ENCODE peak calls at places on chromosomes 2 and 18, in four cellular contexts. One of them, this sample, is unnamed.

GRCh38 chr2:23637011-23637778 is 252.2 kb downstream of the KLHL29 start:
- DNase-seq in GM12878: no peak
- DNase-seq in K562: no peak
- DNase-seq in HepG2: no peak
- DNase-seq in this sample: no peak

GRCh38 chr2:201116115-201116958 is at the start of gene CFLAR:
- DNase-seq in GM12878: no peak
- DNase-seq in K562: peak; percentile 73
- DNase-seq in HepG2: peak; percentile 94
- DNase-seq in this sample: peak; percentile 61

GRCh38 chr18:79785831-79786230 is 11.9 kb upstream of the KCNG2 start:
- DNase-seq in GM12878: no peak
- DNase-seq in K562: no peak
- DNase-seq in HepG2: no peak
- DNase-seq in this sample: no peak

GRCh38 chr18:31099490-31100230 is 2.6 kb downstream of the DSC2 start:
- DNase-seq in GM12878: no peak
- DNase-seq in K562: no peak
- DNase-seq in HepG2: no peak
- DNase-seq in this sample: no peak

GRCh38 chr18:49597556-49597955 is 35.7 kb downstream of the LIPG start:
- DNase-seq in GM12878: no peak
- DNase-seq in K562: no peak
- DNase-seq in HepG2: no peak
- DNase-seq in this sample: no peak

GRCh38 chr2:81282151-81282769 is 977.7 kb upstream of the LRRTM1 start:
- DNase-seq in GM12878: no peak
- DNase-seq in K562: no peak
- DNase-seq in HepG2: no peak
- DNase-seq in this sample: no peak

GRCh38 chr2:23563673-23564617 is 179.0 kb downstream of the KLHL29 start:
- DNase-seq in GM12878: no peak
- DNase-seq in K562: no peak
- DNase-seq in HepG2: no peak
- DNase-seq in this sample: no peak

GRCh38 chr2:233994191-233994590 is 56.3 kb upstream of the SPP2 start:
- DNase-seq in GM12878: no peak
- DNase-seq in K562: no peak
- DNase-seq in HepG2: no peak
- DNase-seq in this sample: no peak

GRCh38 chr18:59220164-59220783 is 316 bp downstream of the GRP start:
- DNase-seq in GM12878: no peak
- DNase-seq in K562: no peak
- DNase-seq in HepG2: no peak
- DNase-seq in this sample: peak; percentile 22

GRCh38 chr18:22432672-22433137 is 15.0 kb upstream of the CTAGE1 start:
- DNase-seq in GM12878: no peak
- DNase-seq in K562: peak; percentile 48
- DNase-seq in HepG2: no peak
- DNase-seq in this sample: peak; percentile 30

GRCh38 chr18:38368246-38368645 is 802.6 kb upstream of the CELF4 start:
- DNase-seq in GM12878: no peak
- DNase-seq in K562: no peak
- DNase-seq in HepG2: no peak
- DNase-seq in this sample: no peak

GRCh38 chr18:54888933-54889332 is 60.7 kb downstream of the RAB27B start:
- DNase-seq in GM12878: no peak
- DNase-seq in K562: no peak
- DNase-seq in HepG2: no peak
- DNase-seq in this sample: no peak

GRCh38 chr18:36309436-36310391 is 12.2 kb downstream of the FHOD3 start:
- DNase-seq in GM12878: no peak
- DNase-seq in K562: no peak
- DNase-seq in HepG2: no peak
- DNase-seq in this sample: no peak

GRCh38 chr2:97870396-97870843 is 125.3 kb downstream of the TMEM131 start:
- DNase-seq in GM12878: peak; percentile 87
- DNase-seq in K562: peak; percentile 12
- DNase-seq in HepG2: peak; percentile 65
- DNase-seq in this sample: no peak
- TF ChIP-seq FOXK2 in GM12878: no peak
- TF ChIP-seq FOXK2 in K562: no peak
- TF ChIP-seq FOXK2 in HepG2: no peak
- TF ChIP-seq FOXK2 in this sample: no peak

GRCh38 chr2:15485949-15486348 is 75.2 kb downstream of the NBAS start:
- DNase-seq in GM12878: no peak
- DNase-seq in K562: no peak
- DNase-seq in HepG2: peak; percentile 31
- DNase-seq in this sample: no peak
- TF ChIP-seq TARDBP in GM12878: no peak
- TF ChIP-seq TARDBP in K562: no peak
- TF ChIP-seq TARDBP in HepG2: no peak
- TF ChIP-seq TARDBP in this sample: no peak

DNA sequence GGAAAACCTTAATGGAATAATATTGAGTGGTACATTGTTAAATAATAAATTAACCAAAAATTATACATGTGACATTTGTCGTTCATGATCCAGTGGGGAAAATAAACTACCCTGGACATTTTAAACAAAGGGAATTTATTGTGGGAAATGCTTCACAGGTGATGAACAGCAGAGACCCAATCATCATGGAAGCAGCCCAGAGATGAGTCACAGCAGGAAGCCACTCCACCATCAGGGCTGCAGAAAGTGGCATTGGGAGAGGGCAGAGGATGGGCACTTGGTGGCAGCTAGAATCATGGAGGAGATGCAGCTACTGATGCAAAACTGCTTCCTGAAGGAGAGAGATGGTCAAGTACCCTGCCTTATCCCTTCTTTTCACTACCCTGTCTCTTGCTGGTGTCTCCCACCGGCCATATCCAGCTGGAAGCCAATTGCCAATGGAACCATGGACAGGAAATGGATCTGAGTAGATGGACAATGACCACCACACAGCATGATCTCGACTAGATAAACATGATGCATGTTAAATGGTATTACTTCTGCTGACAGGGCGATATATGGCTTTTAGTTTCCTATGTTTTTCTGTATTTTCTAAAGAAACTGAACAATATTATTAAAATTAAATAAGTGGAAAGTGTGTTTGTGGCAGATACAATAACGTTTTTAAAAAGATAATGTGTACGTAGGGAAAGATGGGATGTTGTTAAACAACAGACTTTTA is 139.8 kb downstream of the RPIA start:
- DNase-seq in GM12878: no peak
- DNase-seq in K562: no peak
- DNase-seq in HepG2: no peak
- DNase-seq in this sample: no peak
- TF ChIP-seq FOXK2 in GM12878: no peak
- TF ChIP-seq FOXK2 in K562: no peak
- TF ChIP-seq FOXK2 in HepG2: no peak
- TF ChIP-seq FOXK2 in this sample: no peak

GRCh38 chr2:111099402-111099801 is 21.3 kb upstream of the BCL2L11 start:
- DNase-seq in GM12878: no peak
- DNase-seq in K562: no peak
- DNase-seq in HepG2: no peak
- DNase-seq in this sample: no peak

GRCh38 chr2:111100087-111100764 is 20.5 kb upstream of the BCL2L11 start:
- DNase-seq in GM12878: no peak
- DNase-seq in K562: no peak
- DNase-seq in HepG2: no peak
- DNase-seq in this sample: no peak

GRCh38 chr2:111101592-111101991 is 19.1 kb upstream of the BCL2L11 start:
- DNase-seq in GM12878: no peak
- DNase-seq in K562: no peak
- DNase-seq in HepG2: no peak
- DNase-seq in this sample: no peak

GRCh38 chr2:111102216-111102615 is 18.5 kb upstream of the BCL2L11 start:
- DNase-seq in GM12878: no peak
- DNase-seq in K562: no peak
- DNase-seq in HepG2: no peak
- DNase-seq in this sample: no peak

GRCh38 chr2:111100765-111101162 is 19.9 kb upstream of the BCL2L11 start:
- DNase-seq in GM12878: peak; percentile 78
- DNase-seq in K562: peak; percentile 25
- DNase-seq in HepG2: no peak
- DNase-seq in this sample: no peak
- TF ChIP-seq TARDBP in GM12878: no peak
- TF ChIP-seq TARDBP in K562: no peak
- TF ChIP-seq TARDBP in HepG2: no peak
- TF ChIP-seq TARDBP in this sample: no peak

GRCh38 chr2:3547915-3548314 is 10.2 kb downstream of the RNASEH1 start:
- DNase-seq in GM12878: no peak
- DNase-seq in K562: no peak
- DNase-seq in HepG2: no peak
- DNase-seq in this sample: no peak
- TF ChIP-seq FOXK2 in GM12878: no peak
- TF ChIP-seq FOXK2 in K562: no peak
- TF ChIP-seq FOXK2 in HepG2: no peak
- TF ChIP-seq FOXK2 in this sample: no peak

GRCh38 chr2:240585681-240586197 is 795 bp upstream of the CAPN10 start:
- DNase-seq in GM12878: no peak
- DNase-seq in K562: no peak
- DNase-seq in HepG2: no peak
- DNase-seq in this sample: no peak

GRCh38 chr2:240583774-240584173 is 2.8 kb upstream of the CAPN10 start:
- DNase-seq in GM12878: no peak
- DNase-seq in K562: no peak
- DNase-seq in HepG2: no peak
- DNase-seq in this sample: no peak

GRCh38 chr2:240584486-240585031 is 2.0 kb upstream of the CAPN10 start:
- DNase-seq in GM12878: peak; percentile 100
- DNase-seq in K562: peak; percentile 25
- DNase-seq in HepG2: peak; percentile 73
- DNase-seq in this sample: no peak

GRCh38 chr2:240586198-240586918 is at the start of gene CAPN10:
- DNase-seq in GM12878: peak; percentile 73
- DNase-seq in K562: peak; percentile 91
- DNase-seq in HepG2: peak; percentile 94
- DNase-seq in this sample: peak; percentile 92

GRCh38 chr2:240585101-240585500 is 1.4 kb upstream of the CAPN10 start:
- DNase-seq in GM12878: peak; percentile 51
- DNase-seq in K562: no peak
- DNase-seq in HepG2: no peak
- DNase-seq in this sample: no peak
- TF ChIP-seq TARDBP in GM12878: no peak
- TF ChIP-seq TARDBP in K562: no peak
- TF ChIP-seq TARDBP in HepG2: no peak
- TF ChIP-seq TARDBP in this sample: no peak

GRCh38 chr2:235996419-235996818 is 171.8 kb downstream of the GBX2 start:
- DNase-seq in GM12878: no peak
- DNase-seq in K562: no peak
- DNase-seq in HepG2: no peak
- DNase-seq in this sample: no peak

GRCh38 chr2:236001166-236001828 is 166.9 kb downstream of the GBX2 start:
- DNase-seq in GM12878: no peak
- DNase-seq in K562: no peak
- DNase-seq in HepG2: no peak
- DNase-seq in this sample: no peak

GRCh38 chr2:235999011-235999410 is 169.2 kb downstream of the GBX2 start:
- DNase-seq in GM12878: no peak
- DNase-seq in K562: no peak
- DNase-seq in HepG2: no peak
- DNase-seq in this sample: no peak

GRCh38 chr2:236001854-236002253 is 166.3 kb downstream of the GBX2 start:
- DNase-seq in GM12878: no peak
- DNase-seq in K562: no peak
- DNase-seq in HepG2: no peak
- DNase-seq in this sample: no peak
- TF ChIP-seq FOXK2 in GM12878: no peak
- TF ChIP-seq FOXK2 in K562: no peak
- TF ChIP-seq FOXK2 in HepG2: no peak
- TF ChIP-seq FOXK2 in this sample: no peak